ENCODE peak calls at places on chromosomes 1 and 21, in five cellular contexts. One of them, this sample, is unnamed.
A peak's percentile ranks its signal among the peaks of the same experiment; 100 is the strongest.

GRCh38 chr1:204872262-204872881 is 1.7 kb downstream of the NFASC start:
- DNase-seq in keratinocyte: no peak
- DNase-seq in neural progenitor cell: no peak
- DNase-seq in mesenchymal stem cell: no peak
- DNase-seq in fibroblast of lung: no peak
- DNase-seq in this sample: no peak

GRCh38 chr1:224432672-224433040 is 1.9 kb downstream of the WDR26 start:
- DNase-seq in keratinocyte: no peak
- DNase-seq in neural progenitor cell: peak; percentile 8
- DNase-seq in mesenchymal stem cell: peak; percentile 42
- DNase-seq in fibroblast of lung: peak; percentile 25
- DNase-seq in this sample: peak; percentile 44

GRCh38 chr1:179142889-179143299 is 61.0 kb downstream of the TOR3A start:
- DNase-seq in keratinocyte: peak; percentile 81
- DNase-seq in neural progenitor cell: no peak
- DNase-seq in mesenchymal stem cell: peak; percentile 99
- DNase-seq in fibroblast of lung: peak; percentile 98
- DNase-seq in this sample: peak; percentile 55

GRCh38 chr1:89133747-89134146 is 7.8 kb upstream of the GBP2 start:
- DNase-seq in keratinocyte: no peak
- DNase-seq in neural progenitor cell: no peak
- DNase-seq in mesenchymal stem cell: no peak
- DNase-seq in fibroblast of lung: no peak
- DNase-seq in this sample: no peak

GRCh38 chr1:11600901-11601300 is 53.3 kb downstream of the FBXO2 start:
- DNase-seq in keratinocyte: no peak
- DNase-seq in neural progenitor cell: no peak
- DNase-seq in mesenchymal stem cell: no peak
- DNase-seq in fibroblast of lung: no peak
- DNase-seq in this sample: no peak

GRCh38 chr1:48049823-48050539 is 52.8 kb upstream of the TRABD2B start:
- DNase-seq in keratinocyte: no peak
- DNase-seq in neural progenitor cell: no peak
- DNase-seq in mesenchymal stem cell: no peak
- DNase-seq in fibroblast of lung: no peak
- DNase-seq in this sample: no peak

GRCh38 chr1:15186846-15187151 is 33.3 kb downstream of the TMEM51 start:
- DNase-seq in keratinocyte: no peak
- DNase-seq in neural progenitor cell: peak; percentile 43
- DNase-seq in mesenchymal stem cell: peak; percentile 53
- DNase-seq in fibroblast of lung: no peak
- DNase-seq in this sample: no peak

GRCh38 chr1:17196496-17197180 is 8.3 kb upstream of the PADI1 start:
- DNase-seq in keratinocyte: no peak
- DNase-seq in neural progenitor cell: no peak
- DNase-seq in mesenchymal stem cell: no peak
- DNase-seq in fibroblast of lung: no peak
- DNase-seq in this sample: no peak

GRCh38 chr1:19621274-19621950 is 22.7 kb upstream of the NBL1 start:
- DNase-seq in keratinocyte: no peak
- DNase-seq in neural progenitor cell: no peak
- DNase-seq in mesenchymal stem cell: no peak
- DNase-seq in fibroblast of lung: no peak
- DNase-seq in this sample: no peak

GRCh38 chr1:208942394-208942793 is 641.1 kb upstream of the CAMK1G start:
- DNase-seq in keratinocyte: no peak
- DNase-seq in neural progenitor cell: no peak
- DNase-seq in mesenchymal stem cell: no peak
- DNase-seq in fibroblast of lung: no peak
- DNase-seq in this sample: no peak

GRCh38 chr1:2590233-2591141 is 3.9 kb downstream of the PRXL2B start:
- DNase-seq in keratinocyte: no peak
- DNase-seq in neural progenitor cell: no peak
- DNase-seq in mesenchymal stem cell: no peak
- DNase-seq in fibroblast of lung: no peak
- DNase-seq in this sample: no peak

GRCh38 chr1:53639251-53639721 is 99.7 kb downstream of the GLIS1 start:
- DNase-seq in keratinocyte: peak; percentile 45
- DNase-seq in neural progenitor cell: no peak
- DNase-seq in mesenchymal stem cell: no peak
- DNase-seq in fibroblast of lung: peak; percentile 32
- DNase-seq in this sample: no peak

GRCh38 chr1:93577536-93578432 is 103.9 kb downstream of the BCAR3 start:
- DNase-seq in keratinocyte: no peak
- DNase-seq in neural progenitor cell: no peak
- DNase-seq in mesenchymal stem cell: no peak
- DNase-seq in fibroblast of lung: no peak
- DNase-seq in this sample: no peak

GRCh38 chr1:54456921-54457529 is 50.8 kb upstream of the SSBP3 start:
- DNase-seq in keratinocyte: no peak
- DNase-seq in neural progenitor cell: no peak
- DNase-seq in mesenchymal stem cell: no peak
- DNase-seq in fibroblast of lung: no peak
- DNase-seq in this sample: no peak

GRCh38 chr21:19607983-19608668 is 1204.5 kb upstream of the TMPRSS15 start:
- DNase-seq in keratinocyte: no peak
- DNase-seq in neural progenitor cell: peak; percentile 17
- DNase-seq in mesenchymal stem cell: peak; percentile 42
- DNase-seq in fibroblast of lung: no peak
- DNase-seq in this sample: no peak

GRCh38 chr1:87155180-87155579 is 173.5 kb upstream of the LMO4 start:
- DNase-seq in keratinocyte: no peak
- DNase-seq in neural progenitor cell: no peak
- DNase-seq in mesenchymal stem cell: no peak
- DNase-seq in fibroblast of lung: no peak
- DNase-seq in this sample: no peak

GRCh38 chr1:87155648-87156047 is 173.0 kb upstream of the LMO4 start:
- DNase-seq in keratinocyte: no peak
- DNase-seq in neural progenitor cell: no peak
- DNase-seq in mesenchymal stem cell: no peak
- DNase-seq in fibroblast of lung: no peak
- DNase-seq in this sample: no peak

GRCh38 chr1:87159378-87159915 is 169.2 kb upstream of the LMO4 start:
- DNase-seq in keratinocyte: no peak
- DNase-seq in neural progenitor cell: no peak
- DNase-seq in mesenchymal stem cell: no peak
- DNase-seq in fibroblast of lung: no peak
- DNase-seq in this sample: no peak

GRCh38 chr1:87154351-87154750 is 174.3 kb upstream of the LMO4 start:
- DNase-seq in keratinocyte: no peak
- DNase-seq in neural progenitor cell: no peak
- DNase-seq in mesenchymal stem cell: no peak
- DNase-seq in fibroblast of lung: no peak
- DNase-seq in this sample: no peak

GRCh38 chr1:87156124-87156523 is 172.6 kb upstream of the LMO4 start:
- DNase-seq in keratinocyte: no peak
- DNase-seq in neural progenitor cell: no peak
- DNase-seq in mesenchymal stem cell: no peak
- DNase-seq in fibroblast of lung: no peak
- DNase-seq in this sample: no peak
- H3K4me2 ChIP-seq in keratinocyte: no peak overlapping the region
- H3K4me2 ChIP-seq in neural progenitor cell: no peak overlapping the region
- H3K4me2 ChIP-seq in mesenchymal stem cell: no peak overlapping the region
- H3K4me2 ChIP-seq in fibroblast of lung: no peak overlapping the region
- H3K4me2 ChIP-seq in this sample: no peak overlapping the region

GRCh38 chr1:202709276-202710041 is 795 bp downstream of the SYT2 start:
- DNase-seq in keratinocyte: no peak
- DNase-seq in neural progenitor cell: peak; percentile 62
- DNase-seq in mesenchymal stem cell: no peak
- DNase-seq in fibroblast of lung: no peak
- DNase-seq in this sample: no peak

GRCh38 chr1:202710070-202711025 is at the start of gene SYT2:
- DNase-seq in keratinocyte: no peak
- DNase-seq in neural progenitor cell: peak; percentile 82
- DNase-seq in mesenchymal stem cell: peak; percentile 31
- DNase-seq in fibroblast of lung: peak; percentile 17
- DNase-seq in this sample: no peak

GRCh38 chr1:202706851-202707250 is 3.4 kb downstream of the SYT2 start:
- DNase-seq in keratinocyte: no peak
- DNase-seq in neural progenitor cell: no peak
- DNase-seq in mesenchymal stem cell: no peak
- DNase-seq in fibroblast of lung: no peak
- DNase-seq in this sample: no peak

GRCh38 chr1:202711949-202712635 is 1.8 kb upstream of the SYT2 start:
- DNase-seq in keratinocyte: no peak
- DNase-seq in neural progenitor cell: peak; percentile 38
- DNase-seq in mesenchymal stem cell: no peak
- DNase-seq in fibroblast of lung: no peak
- DNase-seq in this sample: no peak

DNA sequence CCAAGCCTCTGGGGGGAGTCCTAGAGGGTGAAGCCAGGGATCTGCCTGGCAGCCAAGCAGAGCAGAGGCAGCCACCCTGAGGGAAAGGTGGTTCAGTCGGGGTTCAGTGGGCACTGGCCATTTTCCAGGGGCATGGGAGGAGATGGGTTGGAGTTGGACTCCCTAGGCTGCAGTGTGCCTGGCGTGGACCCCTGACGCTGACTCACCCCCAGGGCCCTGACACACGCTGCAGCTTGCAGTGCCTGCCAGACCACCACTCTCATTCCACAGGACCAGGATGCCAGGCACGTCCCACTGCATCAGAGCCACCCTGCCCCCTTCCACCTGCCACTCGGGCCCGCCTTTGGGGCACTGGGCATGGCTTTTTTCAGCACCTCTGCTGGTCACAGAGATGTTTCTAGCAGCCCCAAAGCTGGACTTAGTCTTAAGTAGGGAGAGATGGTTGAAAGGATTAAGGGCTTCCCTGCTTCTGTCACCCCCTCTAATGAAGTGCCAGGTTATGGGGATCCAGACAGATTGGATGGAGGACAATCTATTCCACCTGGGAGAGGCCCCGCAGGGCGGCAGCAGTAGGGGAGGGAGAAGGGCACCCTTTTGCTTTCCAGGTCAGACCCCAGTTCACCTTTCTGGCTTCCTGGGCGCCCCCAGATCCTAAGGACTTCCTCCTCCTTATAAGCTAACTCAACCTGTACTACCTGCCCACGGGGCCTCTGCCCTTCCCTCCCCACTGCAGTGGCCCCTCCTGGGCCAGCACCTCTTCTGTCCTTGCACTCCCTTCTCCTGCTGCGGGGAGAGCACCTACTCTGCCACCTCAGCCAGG is 1.6 kb downstream of the SYT2 start:
- DNase-seq in keratinocyte: no peak
- DNase-seq in neural progenitor cell: no peak
- DNase-seq in mesenchymal stem cell: no peak
- DNase-seq in fibroblast of lung: no peak
- DNase-seq in this sample: no peak
- H3K36me3 ChIP-seq in keratinocyte: no peaks in the 10 kb centered on the region
- H3K36me3 ChIP-seq in neural progenitor cell: no peaks in the 10 kb centered on the region
- H3K36me3 ChIP-seq in mesenchymal stem cell: no peaks in the 10 kb centered on the region
- H3K36me3 ChIP-seq in fibroblast of lung: no peaks in the 10 kb centered on the region
- H3K36me3 ChIP-seq in this sample: no peaks in the 10 kb centered on the region

GRCh38 chr1:109373051-109373593 is 24.6 kb downstream of the SORT1 start:
- DNase-seq in keratinocyte: no peak
- DNase-seq in neural progenitor cell: no peak
- DNase-seq in mesenchymal stem cell: no peak
- DNase-seq in fibroblast of lung: no peak
- DNase-seq in this sample: no peak

GRCh38 chr1:109370712-109371270 is 26.9 kb downstream of the SORT1 start:
- DNase-seq in keratinocyte: peak; percentile 9
- DNase-seq in neural progenitor cell: no peak
- DNase-seq in mesenchymal stem cell: peak; percentile 93
- DNase-seq in fibroblast of lung: peak; percentile 96
- DNase-seq in this sample: no peak

GRCh38 chr1:109368464-109368863 is 29.3 kb downstream of the SORT1 start:
- DNase-seq in keratinocyte: no peak
- DNase-seq in neural progenitor cell: no peak
- DNase-seq in mesenchymal stem cell: peak; percentile 17
- DNase-seq in fibroblast of lung: no peak
- DNase-seq in this sample: no peak

GRCh38 chr1:109369167-109369746 is 28.5 kb downstream of the SORT1 start:
- DNase-seq in keratinocyte: no peak
- DNase-seq in neural progenitor cell: no peak
- DNase-seq in mesenchymal stem cell: no peak
- DNase-seq in fibroblast of lung: no peak
- DNase-seq in this sample: no peak

GRCh38 chr1:109371271-109371739 is 26.4 kb downstream of the SORT1 start:
- DNase-seq in keratinocyte: no peak
- DNase-seq in neural progenitor cell: no peak
- DNase-seq in mesenchymal stem cell: peak; percentile 91
- DNase-seq in fibroblast of lung: peak; percentile 77
- DNase-seq in this sample: no peak
- H3K9ac ChIP-seq in keratinocyte: no peak overlapping the region
- H3K9ac ChIP-seq in neural progenitor cell: no peak overlapping the region
- H3K9ac ChIP-seq in mesenchymal stem cell: peak overlapping the region; percentile 63
- H3K9ac ChIP-seq in fibroblast of lung: peak overlapping the region; percentile 37
- H3K9ac ChIP-seq in this sample: no peak overlapping the region

GRCh38 chr21:15003463-15004135 is 61.2 kb downstream of the NRIP1 start:
- DNase-seq in keratinocyte: no peak
- DNase-seq in neural progenitor cell: peak; percentile 66
- DNase-seq in mesenchymal stem cell: no peak
- DNase-seq in fibroblast of lung: no peak
- DNase-seq in this sample: no peak

GRCh38 chr21:15007716-15008296 is 57.0 kb downstream of the NRIP1 start:
- DNase-seq in keratinocyte: no peak
- DNase-seq in neural progenitor cell: no peak
- DNase-seq in mesenchymal stem cell: no peak
- DNase-seq in fibroblast of lung: no peak
- DNase-seq in this sample: no peak

GRCh38 chr21:15004721-15005370 is 60.0 kb downstream of the NRIP1 start:
- DNase-seq in keratinocyte: no peak
- DNase-seq in neural progenitor cell: no peak
- DNase-seq in mesenchymal stem cell: no peak
- DNase-seq in fibroblast of lung: no peak
- DNase-seq in this sample: no peak

GRCh38 chr21:15006594-15007230 is 58.1 kb downstream of the NRIP1 start:
- DNase-seq in keratinocyte: no peak
- DNase-seq in neural progenitor cell: no peak
- DNase-seq in mesenchymal stem cell: no peak
- DNase-seq in fibroblast of lung: no peak
- DNase-seq in this sample: no peak

GRCh38 chr21:15005391-15005790 is 59.4 kb downstream of the NRIP1 start:
- DNase-seq in keratinocyte: no peak
- DNase-seq in neural progenitor cell: peak; percentile 26
- DNase-seq in mesenchymal stem cell: no peak
- DNase-seq in fibroblast of lung: peak; percentile 22
- DNase-seq in this sample: no peak
- H3K4me2 ChIP-seq in keratinocyte: no peak overlapping the region
- H3K4me2 ChIP-seq in neural progenitor cell: no peak overlapping the region
- H3K4me2 ChIP-seq in mesenchymal stem cell: peak overlapping the region; percentile 49
- H3K4me2 ChIP-seq in fibroblast of lung: peak overlapping the region; percentile 72
- H3K4me2 ChIP-seq in this sample: no peak overlapping the region